ENCODE peak calls at places on chromosomes 6 and 20, in four cellular contexts. G is A549, O is SK-N-SH, J is sigmoid colon. B is an unnamed sample.

GRCh38 chr6:107032051-107032450 is 4.1 kb downstream of the MTRES1 start:
- DNase-seq in G (no peak), O (no peak), J (no peak), B (no peak)

GRCh38 chr20:32585011-32585518 is at the start of gene NOL4L:
- DNase-seq in G (no peak), O (peak; percentile 81), J (no peak), B (peak; percentile 51)

GRCh38 chr6:73372516-73372915 is 2.8 kb upstream of the OOEP start:
- DNase-seq in G (no peak), O (no peak), J (no peak), B (no peak)

GRCh38 chr6:10582774-10583508 is 61.8 kb downstream of the GCNT2 start:
- DNase-seq in G (no peak), O (no peak), J (no peak), B (no peak)

GRCh38 chr6:35419431-35419830 is 32.7 kb upstream of the FANCE start:
- DNase-seq in G (peak; percentile 16), O (no peak), J (no peak), B (no peak)

GRCh38 chr20:16417001-16417400 is 156.2 kb downstream of the KIF16B start:
- DNase-seq in G (no peak), O (no peak), J (no peak), B (no peak)

GRCh38 chr20:23050847-23051627 is 1.6 kb upstream of the THBD start:
- DNase-seq in G (peak; percentile 77), O (no peak), J (peak; percentile 75), B (peak; percentile 82)

GRCh38 chr20:37350655-37351574 is 5.0 kb downstream of the SRC start:
- DNase-seq in G (no peak), O (peak; percentile 10), J (peak; percentile 28), B (no peak)

GRCh38 chr6:158512809-158513208 is 47.1 kb upstream of the TMEM181 start:
- DNase-seq in G (no peak), O (no peak), J (no peak), B (no peak)

GRCh38 chr6:159887761-159888160 is 3.0 kb upstream of the MAS1 start:
- DNase-seq in G (no peak), O (no peak), J (no peak), B (no peak)

GRCh38 chr6:91860951-91861350 is 1274.1 kb upstream of the MAP3K7 start:
- DNase-seq in G (peak; percentile 1), O (no peak), J (no peak), B (no peak)

GRCh38 chr6:112522600-112522999 is 175.5 kb downstream of the RFPL4B start:
- DNase-seq in G (no peak), O (no peak), J (no peak), B (no peak)

GRCh38 chr20:60780388-60781025 is 471.6 kb upstream of the CDH4 start:
- DNase-seq in G (no peak), O (no peak), J (no peak), B (no peak)

GRCh38 chr6:32439708-32440214 is at the start of gene HLA-DRA:
- DNase-seq in G (peak; percentile 35), O (peak; percentile 42), J (no peak), B (no peak)

GRCh38 chr20:24842591-24843442 is 106.3 kb upstream of the CST7 start:
- DNase-seq in G (no peak), O (no peak), J (no peak), B (no peak)

GRCh38 chr20:5191829-5192569 is 65.2 kb downstream of the CDS2 start:
- DNase-seq in G (peak; percentile 81), O (peak; percentile 74), J (no peak), B (peak; percentile 47)

GRCh38 chr6:136035378-136036070 is 184.0 kb downstream of the PDE7B start:
- DNase-seq in G (peak; percentile 39), O (no peak), J (no peak), B (no peak)

GRCh38 chr6:11386323-11386722 is 151.2 kb upstream of the TMEM170B start:
- DNase-seq in G (no peak), O (no peak), J (no peak), B (no peak)

GRCh38 chr20:21529863-21530262 is 16.0 kb upstream of the NKX2-2 start:
- DNase-seq in G (no peak), O (no peak), J (no peak), B (no peak)

GRCh38 chr6:77290798-77291197 is 172.5 kb downstream of the HTR1B start:
- DNase-seq in G (no peak), O (no peak), J (no peak), B (no peak)

GRCh38 chr6:43669050-43669921 is 18.3 kb downstream of the MRPS18A start:
- DNase-seq in G (no peak), O (peak; percentile 46), J (peak; percentile 86), B (peak; percentile 73)

GRCh38 chr20:43461894-43462293 is 4.2 kb downstream of the SRSF6 start:
- DNase-seq in G (no peak), O (no peak), J (no peak), B (no peak)

GRCh38 chr6:44268095-44268628 is 2.1 kb upstream of the TMEM151B start:
- DNase-seq in G (peak; percentile 53), O (peak; percentile 75), J (no peak), B (no peak)

GRCh38 chr6:161200610-161201201 is 73.2 kb downstream of the AGPAT4 start:
- DNase-seq in G (no peak), O (peak; percentile 35), J (no peak), B (no peak)

GRCh38 chr20:47358672-47359532 is 2.4 kb upstream of the ZMYND8 start:
- DNase-seq in G (peak; percentile 97), O (peak; percentile 67), J (peak; percentile 94), B (peak; percentile 68)

GRCh38 chr20:61193164-61193563 is 58.9 kb upstream of the CDH4 start:
- DNase-seq in G (no peak), O (no peak), J (no peak), B (no peak)

GRCh38 chr20:60962367-60963045 is 289.6 kb upstream of the CDH4 start:
- DNase-seq in G (no peak), O (no peak), J (no peak), B (no peak)

GRCh38 chr6:137883400-137883888 is 16.4 kb downstream of the TNFAIP3 start:
- DNase-seq in G (no peak), O (no peak), J (peak; percentile 64), B (no peak)

GRCh38 chr6:81075974-81076373 is 676.5 kb downstream of the TENT5A start:
- DNase-seq in G (no peak), O (peak; percentile 20), J (no peak), B (no peak)

GRCh38 chr6:135066806-135067205 is 12.2 kb upstream of the HBS1L start:
- DNase-seq in G (no peak), O (no peak), J (no peak), B (no peak)

GRCh38 chr20:10419550-10420133 is 14.4 kb downstream of the MKKS start:
- DNase-seq in G (peak; percentile 84), O (no peak), J (no peak), B (no peak)

GRCh38 chr6:133890941-133891813 is 2.3 kb downstream of the TCF21 start:
- DNase-seq in G (peak; percentile 48), O (peak; percentile 59), J (peak; percentile 73), B (peak; percentile 80)

GRCh38 chr6:52545050-52545843 is 31.6 kb downstream of the TRAM2 start:
- DNase-seq in G (no peak), O (no peak), J (no peak), B (no peak)

GRCh38 chr6:145632971-145633370 is 102.3 kb downstream of the EPM2A start:
- DNase-seq in G (no peak), O (no peak), J (no peak), B (no peak)

GRCh38 chr6:101224751-101225150 is 168.8 kb upstream of the GRIK2 start:
- DNase-seq in G (no peak), O (no peak), J (no peak), B (no peak)

GRCh38 chr6:14713966-14714631 is 531.8 kb upstream of the JARID2 start:
- DNase-seq in G (no peak), O (no peak), J (no peak), B (no peak)

GRCh38 chr6:12150812-12151432 is 138.8 kb downstream of the HIVEP1 start:
- DNase-seq in G (peak; percentile 48), O (peak; percentile 37), J (no peak), B (no peak)

DNA sequence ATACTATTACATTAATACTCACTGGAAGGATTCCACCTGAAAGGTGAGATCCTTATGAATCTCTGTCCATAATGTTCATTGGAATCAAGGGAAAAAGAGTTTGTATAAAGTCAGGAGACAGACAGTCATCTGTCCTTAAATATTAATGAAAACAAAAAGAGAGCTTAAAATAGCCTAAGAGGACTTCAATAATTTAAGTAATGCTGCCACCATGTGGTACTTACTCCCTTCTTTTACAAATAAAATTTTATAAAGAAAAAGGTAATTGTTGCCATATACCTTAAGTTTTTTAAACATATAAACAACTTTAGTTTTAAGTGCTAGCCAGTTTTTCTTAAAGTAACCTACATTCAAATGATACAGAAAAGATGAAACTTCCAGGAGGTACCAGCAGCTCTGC is 5.1 kb downstream of the BLOC1S5 start:
- DNase-seq in G (peak; percentile 25), O (peak; percentile 12), J (no peak), B (no peak)
- TF ChIP-seq CTCF in G (peak; percentile 55), O (peak; percentile 67), J (no peak), B (no peak)

GRCh38 chr6:37257634-37258404 is at the start of the genes TBC1D22B and TMEM217:
- DNase-seq in G (peak; percentile 91), O (peak; percentile 97), J (peak; percentile 98), B (peak; percentile 96)
- TF ChIP-seq EP300 in G (no peak), O (no peak), J (no peak), B (no peak)

DNA sequence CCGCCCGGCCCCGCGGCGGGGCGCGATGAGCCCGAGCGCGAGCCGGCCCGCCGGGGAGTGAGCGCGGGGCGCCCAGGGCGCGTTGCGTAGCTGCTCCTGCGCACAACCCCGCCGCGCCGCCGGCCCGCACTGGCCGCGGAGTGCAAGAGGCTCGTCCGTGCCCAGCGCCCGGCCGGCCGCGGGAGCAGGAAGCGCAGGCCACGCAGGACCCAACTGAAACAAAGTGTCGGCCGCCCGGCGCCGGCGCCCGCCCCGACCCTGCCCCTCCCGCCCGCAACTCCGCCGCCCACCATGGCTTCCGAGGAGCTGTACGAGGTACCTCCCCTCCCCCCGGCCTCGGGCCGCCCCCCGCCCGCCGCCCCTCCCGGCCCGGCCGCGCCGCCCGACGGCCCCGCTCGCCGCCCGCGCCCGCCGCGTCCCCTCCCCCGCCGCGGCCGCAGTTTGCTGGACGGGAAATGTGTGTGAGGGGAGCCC is 326 bp downstream of the CDYL start:
- DNase-seq in G (no peak), O (peak; percentile 89), J (peak; percentile 75), B (no peak)
- H3K4me3 ChIP-seq in G (peak overlapping the region; percentile 72), O (peak overlapping the region; percentile 70), J (peak overlapping the region; percentile 64), B (peak overlapping the region; percentile 69)

DNA sequence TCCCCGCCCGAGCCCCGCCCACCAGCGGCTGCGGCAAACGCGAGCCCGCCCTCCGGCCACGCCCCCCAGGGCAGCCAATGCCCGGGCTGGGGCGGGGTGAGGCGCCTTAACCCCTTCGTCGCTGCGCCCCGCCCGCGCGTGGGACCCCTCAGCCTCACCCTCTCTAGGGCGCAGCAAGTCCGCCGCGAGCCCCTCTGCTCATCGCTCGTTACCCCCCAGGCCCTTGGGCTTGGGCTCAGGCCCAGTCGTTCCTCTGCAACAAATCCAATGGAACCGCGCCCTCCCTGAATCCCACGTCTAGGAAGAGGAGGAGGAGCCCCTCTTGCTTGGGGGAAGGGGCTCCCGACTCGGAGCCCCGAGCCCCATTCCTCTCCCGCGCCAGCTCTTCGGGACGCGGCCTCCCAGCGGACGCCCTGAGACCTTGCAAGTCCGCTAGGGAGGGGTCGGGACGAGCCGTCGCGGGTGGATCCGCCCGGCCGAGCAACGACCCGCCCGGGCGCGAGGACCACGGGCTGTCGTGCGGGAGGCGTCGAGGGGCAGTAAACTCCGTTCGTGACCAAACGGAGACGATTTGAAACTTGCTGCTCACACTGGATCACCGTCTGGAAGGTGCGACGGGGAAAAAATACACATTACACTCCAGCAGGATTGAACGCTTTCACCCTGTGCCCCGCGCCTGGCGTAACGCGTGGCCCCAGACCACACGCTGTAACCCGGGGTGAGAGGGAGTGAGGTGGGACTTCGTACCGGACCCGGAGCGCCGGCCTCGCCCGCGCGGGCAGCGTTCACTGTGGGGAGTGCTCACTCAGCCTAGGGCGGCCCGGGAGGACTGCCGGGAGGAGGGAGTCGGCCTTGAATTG is 463 bp upstream of the LZTS3 start:
- DNase-seq in G (peak; percentile 78), O (peak; percentile 99), J (peak; percentile 94), B (peak; percentile 95)
- TF ChIP-seq CTCF in G (no peak), O (no peak), J (peak; percentile 24), B (peak; percentile 19)

B was measured in ovary.